ENCODE peak calls at places on chromosomes 4 and X, in seven cellular contexts. H is A549, O is ovary, T is stomach, W is vagina, N is NB4, P is IMR-90. M is an unnamed sample.

GRCh38 chrX:68415289-68415688 is 18.0 kb downstream of the OPHN1 start:
- DNase-seq in H (no peak), O (no peak), T (peak), W (no peak), N (no peak), P (peak), M (no peak)

GRCh38 chr4:74886490-74886889 is 46.4 kb upstream of the PARM1 start:
- DNase-seq in H (peak), O (no peak), T (no peak), W (no peak), N (no peak), P (peak), M (no peak)

GRCh38 chr4:119679251-119679650 is 50.6 kb upstream of the PDE5A start:
- DNase-seq in H (no peak), O (no peak), T (no peak), W (no peak), N (no peak), P (peak), M (no peak)

GRCh38 chr4:14749910-14750309 is 252.4 kb upstream of the CPEB2 start:
- DNase-seq in H (peak), O (no peak), T (peak), W (no peak), N (peak), P (no peak), M (no peak)

GRCh38 chr4:163221467-163221866 is 54.8 kb upstream of the NAF1 start:
- DNase-seq in H (no peak), O (no peak), T (no peak), W (no peak), N (no peak), P (no peak), M (no peak)

GRCh38 chr4:70761276-70761816 is 39.6 kb downstream of the RUFY3 start:
- DNase-seq in H (no peak), O (no peak), T (no peak), W (no peak), N (no peak), P (no peak), M (no peak)

GRCh38 chr4:56681158-56681848 is at the start of gene HOPX:
- DNase-seq in H (no peak), O (no peak), T (peak), W (no peak), N (peak), P (no peak), M (peak)

GRCh38 chr4:6332042-6332668 is 62.5 kb downstream of the WFS1 start:
- DNase-seq in H (no peak), O (no peak), T (peak), W (no peak), N (peak), P (peak), M (no peak)

GRCh38 chr4:121326580-121326979 is 54.2 kb downstream of the QRFPR start:
- DNase-seq in H (no peak), O (no peak), T (no peak), W (no peak), N (no peak), P (no peak), M (no peak)

GRCh38 chr4:121330180-121330665 is 50.6 kb downstream of the QRFPR start:
- DNase-seq in H (no peak), O (no peak), T (no peak), W (no peak), N (no peak), P (no peak), M (no peak)

GRCh38 chr4:121324331-121324730 is 56.5 kb downstream of the QRFPR start:
- DNase-seq in H (no peak), O (no peak), T (no peak), W (no peak), N (no peak), P (no peak), M (no peak)
- TF ChIP-seq CTCF in H (no peak), O (no peak), T (no peak), W (no peak), N (no peak), P (no peak), M (no peak)

GRCh38 chr4:1746265-1746691 is 25.0 kb downstream of the TACC3 start:
- DNase-seq in H (peak), O (peak), T (peak), W (no peak), N (peak), P (peak), M (peak)

GRCh38 chr4:1746919-1747602 is 25.7 kb downstream of the TACC3 start:
- DNase-seq in H (no peak), O (no peak), T (peak), W (no peak), N (no peak), P (no peak), M (no peak)

GRCh38 chr4:1745165-1745564 is 23.8 kb downstream of the TACC3 start:
- DNase-seq in H (no peak), O (no peak), T (no peak), W (no peak), N (no peak), P (no peak), M (no peak)

GRCh38 chr4:1744552-1744951 is 23.2 kb downstream of the TACC3 start:
- DNase-seq in H (no peak), O (no peak), T (no peak), W (no peak), N (no peak), P (no peak), M (no peak)

GRCh38 chr4:1745697-1746096 is 24.4 kb downstream of the TACC3 start:
- DNase-seq in H (no peak), O (no peak), T (no peak), W (no peak), N (no peak), P (no peak), M (no peak)
- TF ChIP-seq POLR2A in H (no peak), O (no peak), T (no peak), W (no peak), N (no peak), P (no peak), M (no peak)

GRCh38 chr4:87806520-87806919 is 7.2 kb downstream of the IBSP start:
- DNase-seq in H (no peak), O (no peak), T (no peak), W (no peak), N (no peak), P (peak), M (no peak)
- H3K4me3 ChIP-seq in H (no peak), O (no peak), T (no peak), W (no peak), N (no peak), P (no peak), M (no peak)

DNA sequence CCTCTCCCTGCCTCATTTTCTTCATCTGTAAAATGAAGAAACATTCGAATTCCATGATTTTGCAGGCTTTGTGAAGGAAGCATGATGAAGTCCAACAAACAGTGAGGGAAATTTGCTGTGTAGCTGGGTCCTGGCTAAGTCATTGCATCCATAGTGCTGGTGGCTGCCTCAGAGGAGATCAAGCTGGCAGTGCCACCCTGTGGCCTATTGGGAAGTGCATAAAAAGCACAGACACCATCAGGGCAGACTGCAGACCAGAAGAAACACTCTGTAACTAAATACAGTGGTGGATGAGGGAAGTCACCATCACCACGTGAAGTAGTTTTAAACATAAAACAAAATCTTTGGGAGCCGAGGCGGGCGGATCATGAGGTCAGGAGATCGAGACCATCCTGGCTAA is 40.7 kb upstream of the DDX3X start:
- DNase-seq in H (peak), O (no peak), T (no peak), W (no peak), N (peak), P (no peak), M (no peak)
- TF ChIP-seq CTCF in H (peak), O (no peak), T (no peak), W (no peak), N (no peak), P (peak), M (no peak)

DNA sequence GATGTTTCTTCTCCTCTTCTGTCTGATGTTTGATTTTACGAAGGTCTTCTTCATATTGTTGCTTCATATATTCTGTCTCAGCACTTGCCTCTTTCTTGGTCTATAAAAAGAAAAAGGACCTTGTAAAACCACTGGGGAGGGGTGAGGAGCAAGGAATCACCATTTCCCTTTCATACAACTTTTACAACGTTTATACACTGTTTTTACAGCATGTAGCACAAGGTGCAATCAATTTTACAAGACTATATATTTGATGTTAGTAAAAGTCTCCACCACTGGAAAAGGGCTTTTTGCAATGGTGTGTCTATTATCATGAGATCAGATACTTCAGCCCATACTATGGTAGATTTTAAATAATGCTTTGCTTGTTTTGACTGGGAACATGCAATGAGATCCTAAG is 76.3 kb downstream of the FAM184B start:
- DNase-seq in H (no peak), O (no peak), T (no peak), W (no peak), N (no peak), P (no peak), M (no peak)
- TF ChIP-seq POLR2A in H (no peak), O (no peak), T (no peak), W (no peak), N (no peak), P (no peak), M (no peak)

GRCh38 chrX:136666088-136666487 is 18.1 kb downstream of the CD40LG start:
- DNase-seq in H (no peak), O (no peak), T (no peak), W (no peak), N (no peak), P (no peak), M (no peak)
- H3K4me3 ChIP-seq in H (no peak), O (no peak), T (no peak), W (no peak), N (no peak), P (no peak), M (no peak)

GRCh38 chr4:10157478-10158354 is 41.1 kb upstream of the WDR1 start:
- DNase-seq in H (peak), O (peak), T (peak), W (no peak), N (peak), P (peak), M (peak)
- TF ChIP-seq CTCF in H (peak), O (peak), T (no peak), W (peak), N (peak), P (peak), M (peak)

GRCh38 chr4:156970501-156971167 is 965 bp downstream of the PDGFC start:
- DNase-seq in H (peak), O (peak), T (peak), W (no peak), N (no peak), P (peak), M (peak)
- TF ChIP-seq POLR2A in H (no peak), O (no peak), T (no peak), W (no peak), N (no peak), P (no peak), M (no peak)

GRCh38 chr4:137794779-137795178 is 262.5 kb upstream of the PCDH18 start:
- DNase-seq in H (no peak), O (no peak), T (no peak), W (no peak), N (no peak), P (no peak), M (no peak)
- H3K4me3 ChIP-seq in H (no peak), O (no peak), T (no peak), W (no peak), N (no peak), P (no peak), M (no peak)

GRCh38 chr4:109850601-109851000 is 2.7 kb downstream of the LRIT3 start:
- DNase-seq in H (no peak), O (no peak), T (no peak), W (no peak), N (no peak), P (no peak), M (no peak)
- TF ChIP-seq CTCF in H (no peak), O (no peak), T (no peak), W (no peak), N (no peak), P (no peak), M (no peak)

M was measured in lower leg skin.